ENCODE peak calls at places on chromosome 9, in five cellular contexts. Z is GM23338, U is left ventricle myocardium inferior, M is right cardiac atrium, D is spleen. C is an unnamed sample.

GRCh38 chr9:127661342-127661741 is 45.4 kb upstream of the CFAP157 start:
- DNase-seq in Z (peak; percentile 49), U (no peak), M (no peak), D (no peak), C (no peak)

GRCh38 chr9:136629879-136630661 is 32.6 kb upstream of the EGFL7 start:
- DNase-seq in Z (peak; percentile 86), U (peak; percentile 54), M (no peak), D (peak; percentile 93), C (no peak)

GRCh38 chr9:128005938-128006337 is 25.1 kb upstream of the EEIG1 start:
- DNase-seq in Z (no peak), U (peak; percentile 31), M (peak; percentile 38), D (peak; percentile 90), C (no peak)

GRCh38 chr9:111975709-111976108 is 79.1 kb downstream of the UGCG start:
- DNase-seq in Z (peak; percentile 62), U (peak; percentile 36), M (no peak), D (no peak), C (no peak)

GRCh38 chr9:128497824-128498610 is 6.5 kb upstream of the GLE1 start:
- DNase-seq in Z (no peak), U (no peak), M (no peak), D (peak; percentile 35), C (no peak)

GRCh38 chr9:19471737-19472648 is 63.2 kb downstream of the ACER2 start:
- DNase-seq in Z (peak; percentile 83), U (peak; percentile 52), M (peak; percentile 70), D (peak; percentile 80), C (no peak)

GRCh38 chr9:104783588-104783987 is 19.7 kb downstream of the NIPSNAP3B start:
- DNase-seq in Z (no peak), U (no peak), M (no peak), D (no peak), C (no peak)

GRCh38 chr9:99023831-99024230 is 80.1 kb downstream of the COL15A1 start:
- DNase-seq in Z (no peak), U (peak; percentile 54), M (peak; percentile 64), D (no peak), C (no peak)

GRCh38 chr9:76730795-76731194 is 33.4 kb upstream of the PCA3 start:
- DNase-seq in Z (no peak), U (no peak), M (no peak), D (no peak), C (no peak)

GRCh38 chr9:137339045-137339444 is 37.0 kb upstream of the NRARP start:
- DNase-seq in Z (no peak), U (no peak), M (no peak), D (no peak), C (no peak)

GRCh38 chr9:136482046-136482792 is 621 bp downstream of the SEC16A start:
- DNase-seq in Z (peak; percentile 52), U (no peak), M (no peak), D (no peak), C (no peak)

GRCh38 chr9:13568851-13569618 is 289.5 kb upstream of the MPDZ start:
- DNase-seq in Z (peak; percentile 46), U (peak; percentile 17), M (peak; percentile 15), D (no peak), C (no peak)

GRCh38 chr9:25724424-25724823 is 46.2 kb upstream of the TUSC1 start:
- DNase-seq in Z (no peak), U (no peak), M (no peak), D (no peak), C (no peak)

GRCh38 chr9:15513335-15513734 is 2.6 kb upstream of the PSIP1 start:
- DNase-seq in Z (peak; percentile 84), U (no peak), M (no peak), D (no peak), C (no peak)

GRCh38 chr9:21747171-21747570 is 55.3 kb upstream of the MTAP start:
- DNase-seq in Z (no peak), U (no peak), M (no peak), D (no peak), C (no peak)

GRCh38 chr9:137127301-137128157 is 11.4 kb upstream of the GRIN1 start:
- DNase-seq in Z (no peak), U (no peak), M (no peak), D (no peak), C (no peak)

GRCh38 chr9:26725573-26725972 is 167.0 kb downstream of the CAAP1 start:
- DNase-seq in Z (no peak), U (no peak), M (no peak), D (no peak), C (no peak)

GRCh38 chr9:23769307-23769935 is 56.6 kb downstream of the ELAVL2 start:
- DNase-seq in Z (peak; percentile 74), U (no peak), M (no peak), D (no peak), C (no peak)

DNA sequence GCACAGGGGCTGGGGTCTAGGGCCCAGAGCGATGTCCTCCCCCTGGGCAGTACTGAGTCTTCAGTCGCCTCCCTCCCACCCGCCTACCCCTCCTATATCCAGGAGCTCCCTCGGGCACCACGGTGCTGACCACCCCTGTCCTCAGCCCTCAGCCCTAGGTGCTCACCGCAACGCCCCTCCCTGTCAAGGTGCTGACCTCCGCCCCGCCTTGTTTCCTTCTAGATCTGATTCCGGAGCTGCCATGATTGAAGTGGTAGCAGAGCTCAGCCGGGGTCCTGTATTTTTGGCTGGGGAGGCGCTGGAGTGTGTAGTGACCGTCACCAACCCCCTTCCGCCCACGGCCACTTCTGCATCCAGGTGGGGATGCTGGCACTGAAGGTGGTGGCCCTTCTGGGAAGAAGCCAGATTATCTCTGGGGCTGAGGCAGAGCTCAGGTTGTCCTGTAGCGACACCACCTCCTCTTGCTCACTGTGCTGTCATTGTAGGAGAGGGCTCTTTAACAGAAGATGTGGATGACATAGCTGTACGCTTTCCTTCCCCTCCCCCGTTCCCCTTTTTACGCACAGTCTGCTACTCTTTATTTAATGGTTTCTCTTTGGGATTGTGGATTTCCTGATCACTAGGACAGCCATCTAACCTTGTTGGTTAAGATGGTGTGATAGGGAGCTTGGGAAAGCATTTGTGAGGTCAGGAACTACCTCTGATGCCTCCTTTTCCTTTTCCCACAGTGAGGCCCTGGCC is 598 bp downstream of the RGP1 start:
- DNase-seq in Z (peak; percentile 70), U (no peak), M (no peak), D (peak; percentile 90), C (no peak)
- H3K4me1 ChIP-seq in Z (peaks cover 30% of the 10 kb centered on the region), U (peaks cover 63% of the 10 kb centered on the region), M (peaks cover 13% of the 10 kb centered on the region), D (peaks cover 34% of the 10 kb centered on the region), C (peaks cover 23% of the 10 kb centered on the region)

GRCh38 chr9:95038666-95039065 is 278.8 kb downstream of the FANCC start:
- DNase-seq in Z (no peak), U (no peak), M (no peak), D (no peak), C (no peak)

GRCh38 chr9:95037789-95038521 is 279.6 kb downstream of the FANCC start:
- DNase-seq in Z (no peak), U (no peak), M (no peak), D (no peak), C (no peak)

GRCh38 chr9:95043826-95044225 is 273.7 kb downstream of the FANCC start:
- DNase-seq in Z (no peak), U (no peak), M (no peak), D (no peak), C (no peak)

GRCh38 chr9:95036676-95037075 is 280.8 kb downstream of the FANCC start:
- DNase-seq in Z (no peak), U (no peak), M (no peak), D (no peak), C (no peak)

DNA sequence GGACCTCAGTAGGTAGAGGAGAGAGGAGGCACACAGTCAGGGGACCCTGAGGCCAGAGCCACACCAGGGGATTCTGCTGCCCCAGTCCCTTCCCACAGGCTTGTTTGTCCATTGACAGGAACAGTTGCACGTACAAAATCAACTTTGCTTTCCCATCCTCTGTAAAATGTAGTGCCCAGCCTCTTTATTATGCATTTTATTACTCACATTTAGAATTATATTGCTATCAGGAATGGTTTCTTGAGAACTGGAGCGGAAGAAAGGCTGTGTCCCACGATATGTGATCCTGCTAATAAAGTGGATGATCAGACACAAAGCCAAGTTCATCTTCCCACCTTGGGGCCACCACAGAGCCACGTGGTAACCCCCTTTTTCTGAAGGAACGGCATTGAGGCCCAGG is 277.4 kb downstream of the FANCC start:
- DNase-seq in Z (no peak), U (no peak), M (no peak), D (no peak), C (no peak)
- H3K4me1 ChIP-seq in Z (no peaks in the 10 kb centered on the region), U (peaks cover 99% of the 10 kb centered on the region), M (peaks cover 11% of the 10 kb centered on the region), D (peaks cover 2% of the 10 kb centered on the region), C (peaks cover 52% of the 10 kb centered on the region)

DNA sequence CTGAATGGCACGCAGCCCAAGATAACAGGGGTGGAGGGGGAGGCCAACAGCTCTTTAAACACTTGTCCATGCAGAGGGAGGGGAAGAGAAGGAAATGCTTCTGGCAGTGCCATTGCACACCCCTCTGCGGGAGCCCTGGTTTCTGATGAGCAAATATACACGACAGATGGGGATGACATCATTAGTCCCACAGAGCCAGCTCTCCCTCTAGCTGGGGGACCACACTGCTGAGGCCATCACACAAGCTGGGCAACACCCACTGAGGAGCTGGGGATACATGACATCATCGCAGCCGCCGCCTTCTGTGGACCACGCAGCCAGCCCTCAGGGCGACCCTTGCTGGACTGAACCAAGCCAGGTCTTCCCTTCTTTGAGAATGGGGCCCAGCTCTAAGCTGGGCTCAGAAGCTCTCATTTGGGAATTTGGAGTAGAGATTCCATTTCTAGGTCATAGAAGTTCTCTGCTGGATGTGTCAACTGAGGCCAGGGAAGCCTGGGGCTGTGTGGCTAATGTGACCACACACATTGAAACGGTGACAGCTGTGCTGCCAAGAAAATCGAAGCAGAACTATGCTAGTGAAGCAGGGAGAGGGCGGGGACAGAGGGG is 79.4 kb downstream of the PRRT1B start:
- DNase-seq in Z (no peak), U (peak; percentile 65), M (peak; percentile 75), D (peak; percentile 62), C (no peak)
- H3K4me1 ChIP-seq in Z (no peaks in the 10 kb centered on the region), U (peaks cover 53% of the 10 kb centered on the region), M (peaks cover 8% of the 10 kb centered on the region), D (no peaks in the 10 kb centered on the region), C (no peaks in the 10 kb centered on the region)

GRCh38 chr9:133945314-133945975 is 46.7 kb downstream of the VAV2 start:
- DNase-seq in Z (no peak), U (peak; percentile 6), M (peak; percentile 9), D (peak; percentile 89), C (no peak)
- H3K4me1 ChIP-seq in Z (no peaks in the 10 kb centered on the region), U (peaks cover 8% of the 10 kb centered on the region), M (no peaks in the 10 kb centered on the region), D (peaks cover 19% of the 10 kb centered on the region), C (no peaks in the 10 kb centered on the region)

DNA sequence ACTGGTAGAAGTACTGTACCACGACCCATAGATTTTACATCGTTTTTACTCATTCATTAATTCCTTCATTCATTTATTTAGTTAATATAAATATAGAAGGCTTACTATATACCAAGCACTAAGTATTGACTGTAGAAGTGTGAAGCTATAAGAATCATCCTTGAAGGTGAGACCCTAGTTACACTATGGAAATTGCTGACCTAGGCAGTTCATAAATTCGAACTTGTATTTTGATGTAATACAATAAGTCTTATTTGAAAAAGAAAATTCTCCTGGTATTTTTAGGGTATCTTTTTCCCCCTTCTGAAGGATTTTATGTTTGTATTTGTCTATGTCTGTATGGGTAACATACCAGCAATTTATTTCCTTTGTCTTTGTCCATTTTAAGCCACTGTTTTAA is 220.1 kb upstream of the DMAC1 start:
- DNase-seq in Z (no peak), U (no peak), M (no peak), D (no peak), C (no peak)
- H3K4me1 ChIP-seq in Z (no peaks in the 10 kb centered on the region), U (no peaks in the 10 kb centered on the region), M (no peaks in the 10 kb centered on the region), D (no peaks in the 10 kb centered on the region), C (no peaks in the 10 kb centered on the region)